ENCODE peak calls at places on chromosomes 7 and 10, in eight cellular contexts. One of them, this sample, is unnamed.

GRCh38 chr10:119080521-119081259 is at the start of gene EIF3A:
- DNase-seq in uterus: peak; percentile 87
- DNase-seq in heart left ventricle: peak; percentile 94
- DNase-seq in psoas muscle: peak; percentile 92
- DNase-seq in A549: peak; percentile 85
- DNase-seq in Panc1: peak; percentile 84
- DNase-seq in mammary epithelial cell: peak; percentile 91
- DNase-seq in esophagus squamous epithelium: peak; percentile 48
- DNase-seq in this sample: peak; percentile 60

GRCh38 chr7:138308116-138308515 is 151.9 kb upstream of the TRIM24 start:
- DNase-seq in uterus: no peak
- DNase-seq in heart left ventricle: no peak
- DNase-seq in psoas muscle: no peak
- DNase-seq in A549: no peak
- DNase-seq in Panc1: no peak
- DNase-seq in mammary epithelial cell: no peak
- DNase-seq in esophagus squamous epithelium: no peak
- DNase-seq in this sample: no peak

GRCh38 chr10:132752378-132752777 is 33.6 kb downstream of the NKX6-2 start:
- DNase-seq in uterus: no peak
- DNase-seq in heart left ventricle: no peak
- DNase-seq in psoas muscle: no peak
- DNase-seq in A549: no peak
- DNase-seq in Panc1: no peak
- DNase-seq in mammary epithelial cell: no peak
- DNase-seq in esophagus squamous epithelium: no peak
- DNase-seq in this sample: no peak

GRCh38 chr10:132371641-132372081 is 25.3 kb upstream of the PWWP2B start:
- DNase-seq in uterus: no peak
- DNase-seq in heart left ventricle: no peak
- DNase-seq in psoas muscle: no peak
- DNase-seq in A549: no peak
- DNase-seq in Panc1: no peak
- DNase-seq in mammary epithelial cell: no peak
- DNase-seq in esophagus squamous epithelium: no peak
- DNase-seq in this sample: no peak

GRCh38 chr7:141300816-141301215 is 227.0 kb downstream of the TMEM178B start:
- DNase-seq in uterus: no peak
- DNase-seq in heart left ventricle: no peak
- DNase-seq in psoas muscle: no peak
- DNase-seq in A549: no peak
- DNase-seq in Panc1: no peak
- DNase-seq in mammary epithelial cell: no peak
- DNase-seq in esophagus squamous epithelium: no peak
- DNase-seq in this sample: no peak

GRCh38 chr10:122515588-122516231 is 44.8 kb upstream of the DMBT1 start:
- DNase-seq in uterus: no peak
- DNase-seq in heart left ventricle: peak; percentile 68
- DNase-seq in psoas muscle: no peak
- DNase-seq in A549: no peak
- DNase-seq in Panc1: no peak
- DNase-seq in mammary epithelial cell: peak; percentile 91
- DNase-seq in esophagus squamous epithelium: no peak
- DNase-seq in this sample: no peak

GRCh38 chr7:114488696-114489095 is 74.1 kb downstream of the FOXP2 start:
- DNase-seq in uterus: no peak
- DNase-seq in heart left ventricle: no peak
- DNase-seq in psoas muscle: no peak
- DNase-seq in A549: no peak
- DNase-seq in Panc1: no peak
- DNase-seq in mammary epithelial cell: no peak
- DNase-seq in esophagus squamous epithelium: no peak
- DNase-seq in this sample: no peak

GRCh38 chr7:123352957-123353356 is 153.2 kb upstream of the SLC13A1 start:
- DNase-seq in uterus: no peak
- DNase-seq in heart left ventricle: no peak
- DNase-seq in psoas muscle: no peak
- DNase-seq in A549: no peak
- DNase-seq in Panc1: no peak
- DNase-seq in mammary epithelial cell: peak; percentile 55
- DNase-seq in esophagus squamous epithelium: no peak
- DNase-seq in this sample: no peak

GRCh38 chr7:40329601-40330153 is 194.9 kb downstream of the SUGCT start:
- DNase-seq in uterus: no peak
- DNase-seq in heart left ventricle: no peak
- DNase-seq in psoas muscle: no peak
- DNase-seq in A549: peak; percentile 53
- DNase-seq in Panc1: peak; percentile 58
- DNase-seq in mammary epithelial cell: peak; percentile 49
- DNase-seq in esophagus squamous epithelium: no peak
- DNase-seq in this sample: peak; percentile 3

GRCh38 chr7:105336009-105336408 is 52.7 kb downstream of the SRPK2 start:
- DNase-seq in uterus: no peak
- DNase-seq in heart left ventricle: no peak
- DNase-seq in psoas muscle: no peak
- DNase-seq in A549: no peak
- DNase-seq in Panc1: no peak
- DNase-seq in mammary epithelial cell: no peak
- DNase-seq in esophagus squamous epithelium: no peak
- DNase-seq in this sample: no peak

GRCh38 chr7:141974831-141975230 is 1.3 kb upstream of the TAS2R38 start:
- DNase-seq in uterus: no peak
- DNase-seq in heart left ventricle: no peak
- DNase-seq in psoas muscle: no peak
- DNase-seq in A549: no peak
- DNase-seq in Panc1: no peak
- DNase-seq in mammary epithelial cell: peak; percentile 37
- DNase-seq in esophagus squamous epithelium: no peak
- DNase-seq in this sample: no peak

GRCh38 chr10:125265579-125265955 is 105.2 kb upstream of the CTBP2 start:
- DNase-seq in uterus: no peak
- DNase-seq in heart left ventricle: no peak
- DNase-seq in psoas muscle: no peak
- DNase-seq in A549: no peak
- DNase-seq in Panc1: no peak
- DNase-seq in mammary epithelial cell: no peak
- DNase-seq in esophagus squamous epithelium: no peak
- DNase-seq in this sample: no peak

GRCh38 chr10:104580774-104581675 is 60.1 kb upstream of the SORCS3 start:
- DNase-seq in uterus: peak; percentile 67
- DNase-seq in heart left ventricle: peak; percentile 67
- DNase-seq in psoas muscle: peak; percentile 47
- DNase-seq in A549: peak; percentile 67
- DNase-seq in Panc1: peak; percentile 47
- DNase-seq in mammary epithelial cell: peak; percentile 57
- DNase-seq in esophagus squamous epithelium: no peak
- DNase-seq in this sample: no peak

GRCh38 chr7:66187894-66188293 is 17.2 kb upstream of the TPST1 start:
- DNase-seq in uterus: no peak
- DNase-seq in heart left ventricle: no peak
- DNase-seq in psoas muscle: peak; percentile 69
- DNase-seq in A549: no peak
- DNase-seq in Panc1: no peak
- DNase-seq in mammary epithelial cell: no peak
- DNase-seq in esophagus squamous epithelium: no peak
- DNase-seq in this sample: no peak

GRCh38 chr10:73771722-73772279 is 10.0 kb upstream of the CHCHD1 start:
- DNase-seq in uterus: peak; percentile 89
- DNase-seq in heart left ventricle: peak; percentile 95
- DNase-seq in psoas muscle: peak; percentile 91
- DNase-seq in A549: peak; percentile 90
- DNase-seq in Panc1: no peak
- DNase-seq in mammary epithelial cell: no peak
- DNase-seq in esophagus squamous epithelium: no peak
- DNase-seq in this sample: no peak

GRCh38 chr7:115825736-115826135 is 204.8 kb downstream of the TFEC start:
- DNase-seq in uterus: no peak
- DNase-seq in heart left ventricle: no peak
- DNase-seq in psoas muscle: no peak
- DNase-seq in A549: no peak
- DNase-seq in Panc1: no peak
- DNase-seq in mammary epithelial cell: no peak
- DNase-seq in esophagus squamous epithelium: no peak
- DNase-seq in this sample: no peak

GRCh38 chr7:106111671-106112117 is 418 bp downstream of the SYPL1 start:
- DNase-seq in uterus: peak; percentile 58
- DNase-seq in heart left ventricle: peak; percentile 87
- DNase-seq in psoas muscle: peak; percentile 74
- DNase-seq in A549: peak; percentile 50
- DNase-seq in Panc1: no peak
- DNase-seq in mammary epithelial cell: no peak
- DNase-seq in esophagus squamous epithelium: no peak
- DNase-seq in this sample: no peak

GRCh38 chr10:61835069-61835908 is 66.2 kb upstream of the ARID5B start:
- DNase-seq in uterus: peak; percentile 18
- DNase-seq in heart left ventricle: no peak
- DNase-seq in psoas muscle: no peak
- DNase-seq in A549: peak; percentile 13
- DNase-seq in Panc1: no peak
- DNase-seq in mammary epithelial cell: peak; percentile 54
- DNase-seq in esophagus squamous epithelium: no peak
- DNase-seq in this sample: peak; percentile 27

GRCh38 chr7:95045236-95045923 is 138.0 kb downstream of the PPP1R9A start:
- DNase-seq in uterus: no peak
- DNase-seq in heart left ventricle: no peak
- DNase-seq in psoas muscle: no peak
- DNase-seq in A549: no peak
- DNase-seq in Panc1: no peak
- DNase-seq in mammary epithelial cell: peak; percentile 1
- DNase-seq in esophagus squamous epithelium: no peak
- DNase-seq in this sample: no peak

DNA sequence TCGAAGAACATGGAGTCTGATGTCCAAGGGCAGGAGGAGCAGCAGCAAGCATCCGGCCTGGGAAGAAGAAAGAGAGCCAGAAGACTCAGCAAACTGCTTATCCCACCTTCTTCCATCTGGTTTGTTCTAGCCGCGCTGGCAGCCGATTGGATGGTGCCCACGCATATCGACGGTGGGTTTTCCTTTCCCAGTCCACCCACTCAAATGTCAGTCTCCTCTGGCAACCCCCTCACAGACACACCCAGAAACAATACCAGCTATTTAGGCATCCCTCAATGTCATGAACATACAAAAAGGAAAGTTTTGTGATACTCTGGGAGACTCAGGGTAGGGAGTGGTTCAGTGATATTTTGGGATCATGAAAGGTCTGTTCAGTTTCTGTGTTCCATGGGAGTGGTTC is 139.6 kb downstream of the LYZL1 start:
- DNase-seq in uterus: no peak
- DNase-seq in heart left ventricle: no peak
- DNase-seq in psoas muscle: no peak
- DNase-seq in A549: no peak
- DNase-seq in Panc1: no peak
- DNase-seq in mammary epithelial cell: no peak
- DNase-seq in esophagus squamous epithelium: no peak
- DNase-seq in this sample: no peak
- H3K27ac ChIP-seq in uterus: no peak overlapping the region
- H3K27ac ChIP-seq in heart left ventricle: no peak overlapping the region
- H3K27ac ChIP-seq in psoas muscle: no peak overlapping the region
- H3K27ac ChIP-seq in A549: no peak overlapping the region
- H3K27ac ChIP-seq in Panc1: no peak overlapping the region
- H3K27ac ChIP-seq in mammary epithelial cell: no peak overlapping the region
- H3K27ac ChIP-seq in esophagus squamous epithelium: no peak overlapping the region
- H3K27ac ChIP-seq in this sample: no peak overlapping the region

DNA sequence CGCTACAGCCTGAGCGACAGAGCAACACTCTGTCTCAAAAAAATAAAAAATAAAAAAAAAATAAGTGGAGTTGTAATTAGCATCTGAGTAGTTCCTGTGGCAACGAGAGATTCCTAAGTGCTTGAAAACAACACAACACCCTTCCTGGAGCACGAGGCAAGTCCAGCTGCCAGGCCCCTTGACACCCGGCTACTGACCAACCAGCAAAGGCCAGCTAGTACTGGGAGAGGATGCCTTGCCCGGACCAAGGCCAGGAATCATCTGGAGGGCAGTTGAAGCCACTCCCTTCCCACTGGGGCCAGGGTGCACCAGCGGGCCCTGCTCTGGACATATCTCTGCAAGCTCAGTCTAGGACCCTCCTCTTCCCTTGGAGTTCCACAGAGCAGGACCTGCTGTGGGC is 536 bp downstream of the C10orf105 start:
- DNase-seq in uterus: peak; percentile 51
- DNase-seq in heart left ventricle: peak; percentile 76
- DNase-seq in psoas muscle: no peak
- DNase-seq in A549: no peak
- DNase-seq in Panc1: no peak
- DNase-seq in mammary epithelial cell: no peak
- DNase-seq in esophagus squamous epithelium: no peak
- DNase-seq in this sample: no peak
- H3K27ac ChIP-seq in uterus: peak overlapping the region; percentile 28
- H3K27ac ChIP-seq in heart left ventricle: peak overlapping the region; percentile 3
- H3K27ac ChIP-seq in psoas muscle: peak overlapping the region; percentile 23
- H3K27ac ChIP-seq in A549: no peak overlapping the region
- H3K27ac ChIP-seq in Panc1: no peak overlapping the region
- H3K27ac ChIP-seq in mammary epithelial cell: no peak overlapping the region
- H3K27ac ChIP-seq in esophagus squamous epithelium: peak overlapping the region; percentile 80
- H3K27ac ChIP-seq in this sample: no peak overlapping the region

GRCh38 chr7:98187138-98187502 is 24.1 kb upstream of the BHLHA15 start:
- DNase-seq in uterus: no peak
- DNase-seq in heart left ventricle: no peak
- DNase-seq in psoas muscle: no peak
- DNase-seq in A549: no peak
- DNase-seq in Panc1: no peak
- DNase-seq in mammary epithelial cell: no peak
- DNase-seq in esophagus squamous epithelium: no peak
- DNase-seq in this sample: no peak
- H3K27ac ChIP-seq in uterus: peak overlapping the region; percentile 63
- H3K27ac ChIP-seq in heart left ventricle: no peak overlapping the region
- H3K27ac ChIP-seq in psoas muscle: peak overlapping the region; percentile 63
- H3K27ac ChIP-seq in A549: no peak overlapping the region
- H3K27ac ChIP-seq in Panc1: no peak overlapping the region
- H3K27ac ChIP-seq in mammary epithelial cell: no peak overlapping the region
- H3K27ac ChIP-seq in esophagus squamous epithelium: no peak overlapping the region
- H3K27ac ChIP-seq in this sample: peak overlapping the region; percentile 49

GRCh38 chr10:25016349-25017246 is at the start of gene THNSL1:
- DNase-seq in uterus: peak; percentile 98
- DNase-seq in heart left ventricle: peak; percentile 100
- DNase-seq in psoas muscle: peak; percentile 99
- DNase-seq in A549: peak; percentile 99
- DNase-seq in Panc1: peak; percentile 91
- DNase-seq in mammary epithelial cell: peak; percentile 99
- DNase-seq in esophagus squamous epithelium: peak; percentile 92
- DNase-seq in this sample: peak; percentile 94
- H3K27ac ChIP-seq in uterus: peak within 1 kb of the TSS; percentile 94
- H3K27ac ChIP-seq in heart left ventricle: peak within 1 kb of the TSS; percentile 88
- H3K27ac ChIP-seq in psoas muscle: peak within 1 kb of the TSS; percentile 95
- H3K27ac ChIP-seq in A549: peak within 1 kb of the TSS; percentile 97
- H3K27ac ChIP-seq in Panc1: peak within 1 kb of the TSS; percentile 97
- H3K27ac ChIP-seq in mammary epithelial cell: peak within 1 kb of the TSS; percentile 99
- H3K27ac ChIP-seq in esophagus squamous epithelium: peak within 1 kb of the TSS; percentile 95
- H3K27ac ChIP-seq in this sample: peak within 1 kb of the TSS; percentile 90

GRCh38 chr10:93496322-93497041 is at the start of gene CEP55:
- DNase-seq in uterus: peak; percentile 90
- DNase-seq in heart left ventricle: peak; percentile 96
- DNase-seq in psoas muscle: peak; percentile 94
- DNase-seq in A549: peak; percentile 84
- DNase-seq in Panc1: no peak
- DNase-seq in mammary epithelial cell: peak; percentile 95
- DNase-seq in esophagus squamous epithelium: peak; percentile 70
- DNase-seq in this sample: peak; percentile 74
- H3K27ac ChIP-seq in uterus: peak within 1 kb of the TSS; percentile 58
- H3K27ac ChIP-seq in heart left ventricle: peak within 1 kb of the TSS; percentile 8
- H3K27ac ChIP-seq in psoas muscle: peak within 1 kb of the TSS; percentile 60
- H3K27ac ChIP-seq in A549: peak within 1 kb of the TSS; percentile 90
- H3K27ac ChIP-seq in Panc1: peak within 1 kb of the TSS; percentile 96
- H3K27ac ChIP-seq in mammary epithelial cell: peak within 1 kb of the TSS; percentile 75
- H3K27ac ChIP-seq in esophagus squamous epithelium: peak within 1 kb of the TSS; percentile 77
- H3K27ac ChIP-seq in this sample: peak within 1 kb of the TSS; percentile 64

GRCh38 chr10:29238531-29239080 is 50.3 kb upstream of the LYZL1 start:
- DNase-seq in uterus: no peak
- DNase-seq in heart left ventricle: no peak
- DNase-seq in psoas muscle: no peak
- DNase-seq in A549: no peak
- DNase-seq in Panc1: no peak
- DNase-seq in mammary epithelial cell: no peak
- DNase-seq in esophagus squamous epithelium: no peak
- DNase-seq in this sample: no peak
- H3K27ac ChIP-seq in uterus: no peak overlapping the region
- H3K27ac ChIP-seq in heart left ventricle: no peak overlapping the region
- H3K27ac ChIP-seq in psoas muscle: no peak overlapping the region
- H3K27ac ChIP-seq in A549: no peak overlapping the region
- H3K27ac ChIP-seq in Panc1: no peak overlapping the region
- H3K27ac ChIP-seq in mammary epithelial cell: no peak overlapping the region
- H3K27ac ChIP-seq in esophagus squamous epithelium: no peak overlapping the region
- H3K27ac ChIP-seq in this sample: no peak overlapping the region